ENCODE peak calls at places on chromosomes 6 and 20, in ten cellular contexts. V is GM20000, O is ELR, J is mucosa of gallbladder, I is NCI-H1930, P is pulmonary artery endothelial cell, X is NCI-H774, H is activated gamma-delta T cell, B is NAMALWA, K is HT1080. A is an unnamed sample.

GRCh38 chr20:22757424-22758189 is 173.2 kb upstream of the FOXA2 start:
- DNase-seq in V (no peak), O (no peak), J (no peak), B (no peak), X (no peak), P (no peak), K (no peak), H (no peak), I (no peak), A (no peak)

GRCh38 chr6:53803081-53803860 is 8.5 kb downstream of the LRRC1 start:
- DNase-seq in K (no peak), V (no peak), H (no peak), O (peak), I (no peak), P (no peak), X (no peak), B (no peak), J (no peak), A (no peak)

GRCh38 chr6:144602523-144603180 is 317.5 kb downstream of the UTRN start:
- DNase-seq in K (no peak), I (no peak), V (no peak), O (no peak), H (no peak), J (no peak), P (no peak), X (no peak), B (no peak), A (no peak)

GRCh38 chr6:10962673-10963072 is 75.8 kb downstream of the SYCP2L start:
- DNase-seq in K (no peak), B (no peak), H (no peak), X (no peak), V (no peak), O (peak), J (no peak), P (no peak), I (no peak), A (no peak)

GRCh38 chr6:43405354-43405753 is 22.0 kb upstream of the ABCC10 start:
- DNase-seq in K (no peak), I (no peak), B (no peak), X (no peak), H (no peak), J (no peak), O (peak), P (no peak), V (no peak), A (no peak)

GRCh38 chr6:30075987-30076311 is 380 bp upstream of the RNF39 start:
- DNase-seq in H (no peak), K (peak), X (no peak), O (no peak), P (no peak), J (peak), I (no peak), B (no peak), V (no peak), A (no peak)

GRCh38 chr6:79636673-79637072 is 5.5 kb downstream of the SH3BGRL2 start:
- DNase-seq in J (no peak), H (no peak), I (no peak), X (no peak), B (no peak), K (no peak), V (no peak), O (no peak), P (no peak), A (no peak)

GRCh38 chr6:121055572-121056163 is 278.6 kb downstream of the TBC1D32 start:
- DNase-seq in H (no peak), X (peak), O (peak), I (peak), K (peak), V (peak), B (peak), P (peak), J (no peak), A (no peak)

GRCh38 chr6:6915813-6916547 is 191.8 kb upstream of the RREB1 start:
- DNase-seq in O (peak), X (no peak), J (peak), V (no peak), H (no peak), K (no peak), I (no peak), B (no peak), P (no peak), A (peak)

GRCh38 chr6:161651949-161652348 is 378.1 kb upstream of the AGPAT4 start:
- DNase-seq in J (no peak), O (no peak), X (no peak), V (no peak), H (no peak), B (no peak), K (no peak), I (no peak), P (no peak), A (no peak)

GRCh38 chr6:20213271-20213798 is 1.1 kb upstream of the MBOAT1 start:
- DNase-seq in I (no peak), K (no peak), X (no peak), J (no peak), P (no peak), B (no peak), H (no peak), O (peak), V (no peak), A (no peak)

GRCh38 chr6:117204903-117205302 is 60.5 kb upstream of the VGLL2 start:
- DNase-seq in H (no peak), V (no peak), K (no peak), P (no peak), I (no peak), O (no peak), J (no peak), X (no peak), B (no peak), A (no peak)

GRCh38 chr6:108501559-108501958 is 59.2 kb upstream of the FOXO3 start:
- DNase-seq in B (no peak), P (no peak), O (peak), V (no peak), I (no peak), X (no peak), K (peak), J (no peak), H (no peak), A (no peak)

GRCh38 chr6:138188278-138188923 is 26.7 kb downstream of the ARFGEF3 start:
- DNase-seq in O (no peak), P (no peak), J (peak), H (no peak), B (no peak), X (no peak), K (no peak), I (no peak), V (no peak), A (no peak)

GRCh38 chr6:54891536-54891935 is 45.0 kb downstream of the FAM83B start:
- DNase-seq in X (no peak), K (no peak), I (no peak), P (no peak), V (no peak), B (no peak), J (no peak), O (peak), H (no peak), A (no peak)

GRCh38 chr6:38171997-38172738 is 352.6 kb downstream of the ZFAND3 start:
- DNase-seq in K (no peak), V (no peak), H (no peak), X (no peak), O (no peak), P (no peak), J (no peak), B (no peak), I (no peak), A (no peak)

GRCh38 chr6:48834706-48835105 is 628.3 kb downstream of the MMUT start:
- DNase-seq in J (no peak), B (no peak), O (no peak), K (no peak), H (no peak), P (no peak), I (no peak), V (no peak), X (no peak), A (no peak)

GRCh38 chr6:17505767-17506280 is 94.3 kb upstream of the FAM8A1 start:
- DNase-seq in I (no peak), K (peak), B (no peak), P (no peak), J (no peak), H (no peak), V (no peak), O (peak), X (no peak), A (no peak)

GRCh38 chr6:74749211-74750142 is 456.4 kb downstream of the COL12A1 start:
- DNase-seq in K (no peak), X (no peak), P (no peak), O (no peak), I (no peak), B (no peak), J (no peak), V (peak), H (no peak), A (no peak)

GRCh38 chr6:151014404-151015150 is 149.1 kb downstream of the MTHFD1L start:
- DNase-seq in O (peak), B (peak), J (peak), I (peak), P (no peak), H (no peak), K (peak), V (peak), X (peak), A (peak)

GRCh38 chr20:63094767-63095499 is 88.2 kb upstream of the BHLHE23 start:
- DNase-seq in H (no peak), V (no peak), J (no peak), K (no peak), B (no peak), P (no peak), X (no peak), I (no peak), O (no peak), A (no peak)

GRCh38 chr6:26280409-26280808 is 84.6 kb upstream of the BTN3A2 start:
- DNase-seq in P (no peak), X (no peak), J (no peak), H (no peak), K (no peak), O (no peak), V (no peak), B (peak), I (no peak), A (no peak)

GRCh38 chr6:160919713-160920112 is 71.9 kb upstream of the MAP3K4 start:
- DNase-seq in B (peak), J (no peak), V (no peak), H (no peak), I (no peak), X (no peak), P (no peak), O (peak), K (peak), A (no peak)

GRCh38 chr6:7617954-7618764 is 28.2 kb downstream of the SNRNP48 start:
- DNase-seq in I (no peak), H (no peak), V (no peak), J (peak), X (no peak), B (no peak), O (peak), P (peak), K (peak), A (peak)